ENCODE peak calls at places on chromosomes 7 and 10, in four cellular contexts. One of them, this sample, is unnamed.

GRCh38 chr10:100812978-100813377 is 67.6 kb downstream of the PAX2 start:
- DNase-seq in psoas muscle: no peak
- DNase-seq in G401: no peak
- DNase-seq in EL: no peak
- DNase-seq in this sample: peak; percentile 43

GRCh38 chr7:23067271-23067670 is 38.3 kb upstream of the KLHL7 start:
- DNase-seq in psoas muscle: no peak
- DNase-seq in G401: no peak
- DNase-seq in EL: no peak
- DNase-seq in this sample: no peak

GRCh38 chr7:131326576-131326975 is 1.1 kb upstream of the MKLN1 start:
- DNase-seq in psoas muscle: no peak
- DNase-seq in G401: no peak
- DNase-seq in EL: no peak
- DNase-seq in this sample: no peak

GRCh38 chr7:77238703-77239136 is 39.1 kb upstream of the FGL2 start:
- DNase-seq in psoas muscle: no peak
- DNase-seq in G401: peak; percentile 8
- DNase-seq in EL: no peak
- DNase-seq in this sample: peak; percentile 78

GRCh38 chr7:68505721-68506120 is 1092.6 kb upstream of the AUTS2 start:
- DNase-seq in psoas muscle: no peak
- DNase-seq in G401: no peak
- DNase-seq in EL: no peak
- DNase-seq in this sample: no peak

GRCh38 chr10:8628351-8628750 is 573.9 kb downstream of the GATA3 start:
- DNase-seq in psoas muscle: no peak
- DNase-seq in G401: no peak
- DNase-seq in EL: no peak
- DNase-seq in this sample: no peak

GRCh38 chr10:98309366-98310355 is 41.7 kb upstream of the LOXL4 start:
- DNase-seq in psoas muscle: peak; percentile 88
- DNase-seq in G401: peak; percentile 93
- DNase-seq in EL: peak; percentile 85
- DNase-seq in this sample: no peak

GRCh38 chr7:82760092-82760491 is 316.5 kb upstream of the CACNA2D1 start:
- DNase-seq in psoas muscle: no peak
- DNase-seq in G401: no peak
- DNase-seq in EL: no peak
- DNase-seq in this sample: no peak

GRCh38 chr7:155234950-155235789 is 62.5 kb upstream of the INSIG1 start:
- DNase-seq in psoas muscle: no peak
- DNase-seq in G401: no peak
- DNase-seq in EL: no peak
- DNase-seq in this sample: peak; percentile 44

GRCh38 chr10:129523031-129523722 is 56.1 kb downstream of the MGMT start:
- DNase-seq in psoas muscle: peak; percentile 35
- DNase-seq in G401: no peak
- DNase-seq in EL: no peak
- DNase-seq in this sample: no peak

GRCh38 chr7:68148440-68148839 is 1151.8 kb downstream of the TYW1 start:
- DNase-seq in psoas muscle: no peak
- DNase-seq in G401: no peak
- DNase-seq in EL: no peak
- DNase-seq in this sample: no peak

GRCh38 chr7:143892527-143893300 is 9.3 kb downstream of the TCAF1 start:
- DNase-seq in psoas muscle: no peak
- DNase-seq in G401: no peak
- DNase-seq in EL: peak; percentile 38
- DNase-seq in this sample: no peak

GRCh38 chr10:80104066-80104926 is 25.8 kb downstream of the TMEM254 start:
- DNase-seq in psoas muscle: peak; percentile 57
- DNase-seq in G401: no peak
- DNase-seq in EL: peak; percentile 60
- DNase-seq in this sample: no peak

This sample was measured in spleen.